ENCODE peak calls at places on chromosomes 12 and 14, in four cellular contexts. A is neural progenitor cell, N is GM23248, U is IMR-90. S is an unnamed sample.

GRCh38 chr12:23585782-23586163 is 363.7 kb downstream of the SOX5 start:
- DNase-seq in A (peak), N (no peak), U (no peak), S (no peak)

GRCh38 chr12:82910246-82910893 is 223.7 kb downstream of the TMTC2 start:
- DNase-seq in A (peak), N (no peak), U (no peak), S (no peak)

GRCh38 chr14:71049435-71050147 is 142.3 kb downstream of the PCNX1 start:
- DNase-seq in A (no peak), N (peak), U (peak), S (peak)

GRCh38 chr12:74334770-74335169 is 202.9 kb upstream of the ATXN7L3B start:
- DNase-seq in A (no peak), N (no peak), U (peak), S (peak)

GRCh38 chr12:45017916-45018315 is 33.0 kb downstream of the DBX2 start:
- DNase-seq in A (no peak), N (no peak), U (no peak), S (no peak)

GRCh38 chr12:31506907-31507306 is 84.0 kb downstream of the DENND5B start:
- DNase-seq in A (peak), N (peak), U (peak), S (peak)

GRCh38 chr14:22417914-22418313 is 171.1 kb downstream of the DAD1 start:
- DNase-seq in A (no peak), N (no peak), U (no peak), S (no peak)

GRCh38 chr12:102059343-102059742 is 2.4 kb downstream of the WASHC3 start:
- DNase-seq in A (no peak), N (peak), U (no peak), S (no peak)

GRCh38 chr12:94266796-94267529 is 118.6 kb downstream of the PLXNC1 start:
- DNase-seq in A (no peak), N (peak), U (peak), S (peak)

GRCh38 chr14:29262979-29263378 is 496.4 kb downstream of the FOXG1 start:
- DNase-seq in A (no peak), N (peak), U (peak), S (no peak)

GRCh38 chr12:123572391-123572790 is 12.0 kb upstream of the TMED2 start:
- DNase-seq in A (no peak), N (no peak), U (no peak), S (no peak)

GRCh38 chr12:53101931-53102781 is 1.1 kb upstream of the SOAT2 start:
- DNase-seq in A (no peak), N (no peak), U (no peak), S (no peak)

GRCh38 chr14:104416383-104416782 is 163.2 kb upstream of the C14orf180 start:
- DNase-seq in A (no peak), N (no peak), U (no peak), S (no peak)

GRCh38 chr12:52050771-52051541 is at the start of gene NR4A1:
- DNase-seq in A (peak), N (peak), U (peak), S (peak)

GRCh38 chr14:37623552-37623951 is 28.1 kb downstream of the TTC6 start:
- DNase-seq in A (no peak), N (peak), U (peak), S (peak)

GRCh38 chr14:44564908-44565307 is 57.8 kb upstream of the FSCB start:
- DNase-seq in A (no peak), N (no peak), U (peak), S (no peak)

GRCh38 chr14:72636871-72637270 is 257.0 kb downstream of the DPF3 start:
- DNase-seq in A (no peak), N (no peak), U (no peak), S (no peak)

GRCh38 chr14:77004711-77005460 is 23.6 kb downstream of the IRF2BPL start:
- DNase-seq in A (no peak), N (peak), U (no peak), S (no peak)

GRCh38 chr12:19191563-19191962 is 62.0 kb downstream of the PLEKHA5 start:
- DNase-seq in A (no peak), N (no peak), U (no peak), S (no peak)

GRCh38 chr12:120688527-120689071 is 1.6 kb downstream of the MLEC start:
- DNase-seq in A (no peak), N (peak), U (no peak), S (peak)

GRCh38 chr14:60760648-60761364 is 26.2 kb downstream of the MNAT1 start:
- DNase-seq in A (no peak), N (no peak), U (no peak), S (no peak)

GRCh38 chr12:49261726-49262125 is 3.2 kb upstream of the TUBA1C start:
- DNase-seq in A (no peak), N (peak), U (peak), S (no peak)

GRCh38 chr12:45189766-45190403 is 26.0 kb upstream of the ANO6 start:
- DNase-seq in A (no peak), N (no peak), U (no peak), S (no peak)

GRCh38 chr12:122646568-122647220 is 56.5 kb downstream of the HCAR2 start:
- DNase-seq in A (no peak), N (peak), U (peak), S (peak)

GRCh38 chr14:106844608-106845285 is 1318.4 kb downstream of the TMEM121 start:
- DNase-seq in A (no peak), N (no peak), U (no peak), S (no peak)

GRCh38 chr12:37548266-37548805 is 768.2 kb upstream of the ALG10B start:
- DNase-seq in A (no peak), N (no peak), U (no peak), S (no peak)

GRCh38 chr14:99630202-99630601 is 14.7 kb upstream of the HHIPL1 start:
- DNase-seq in A (no peak), N (no peak), U (no peak), S (no peak)

GRCh38 chr14:20801726-20802125 is 918 bp downstream of the RNASE1 start:
- DNase-seq in A (no peak), N (no peak), U (no peak), S (no peak)
- H2AFZ ChIP-seq in A (no peak), N (no peak), U (no peak), S (no peak)

DNA sequence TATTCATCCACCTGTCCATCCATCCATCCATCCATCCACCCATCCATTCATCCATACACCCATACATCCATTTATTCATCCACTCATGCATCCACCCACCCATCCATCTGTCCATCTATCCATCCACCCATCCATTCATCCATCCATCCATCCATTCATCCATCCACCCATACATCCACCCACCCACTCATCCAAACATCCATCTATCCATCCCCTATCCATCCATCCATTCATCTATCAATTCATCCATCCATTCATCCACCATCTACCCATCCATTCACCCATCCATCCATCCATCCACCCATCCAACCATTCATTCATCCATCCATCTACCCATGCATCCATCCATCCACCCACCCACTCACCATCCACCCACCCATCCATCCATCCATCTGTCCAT is 142.6 kb upstream of the SFSWAP start:
- DNase-seq in A (no peak), N (no peak), U (no peak), S (no peak)
- H3K9ac ChIP-seq in A (no peak), N (no peak), U (no peak), S (no peak)

GRCh38 chr12:85468356-85469157 is 188.5 kb downstream of the ALX1 start:
- DNase-seq in A (peak), N (peak), U (peak), S (peak)
- H3K4me3 ChIP-seq in A (peak), N (peak), U (peak), S (no peak)

GRCh38 chr14:68177728-68178127 is 358.1 kb downstream of the RAD51B start:
- DNase-seq in A (no peak), N (no peak), U (no peak), S (no peak)
- H2AFZ ChIP-seq in A (no peak), N (no peak), U (no peak), S (no peak)

GRCh38 chr12:56718636-56719035 is 6.5 kb downstream of the NACA start:
- DNase-seq in A (no peak), N (no peak), U (no peak), S (no peak)
- H3K9ac ChIP-seq in A (no peak), N (no peak), U (no peak), S (no peak)

DNA sequence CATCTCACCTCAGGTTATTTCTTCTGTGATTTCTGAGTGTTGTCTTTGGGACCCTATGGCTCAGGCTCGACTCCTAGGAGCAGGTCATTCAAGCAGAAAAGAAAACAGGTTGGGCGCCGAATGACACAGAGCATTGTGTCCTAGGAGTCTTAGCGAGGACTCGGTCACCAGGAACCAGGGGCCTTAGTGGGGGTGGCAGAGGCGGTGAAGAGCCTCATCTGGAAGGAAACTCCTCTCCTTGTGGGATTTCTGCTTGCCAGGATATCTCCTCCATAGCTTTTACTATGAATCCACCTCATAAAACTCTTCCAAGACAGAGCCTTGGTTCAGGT is 630 bp downstream of the PLEKHH1 start:
- DNase-seq in A (peak), N (no peak), U (no peak), S (no peak)
- H3K4me3 ChIP-seq in A (peak), N (peak), U (peak), S (peak)

DNA sequence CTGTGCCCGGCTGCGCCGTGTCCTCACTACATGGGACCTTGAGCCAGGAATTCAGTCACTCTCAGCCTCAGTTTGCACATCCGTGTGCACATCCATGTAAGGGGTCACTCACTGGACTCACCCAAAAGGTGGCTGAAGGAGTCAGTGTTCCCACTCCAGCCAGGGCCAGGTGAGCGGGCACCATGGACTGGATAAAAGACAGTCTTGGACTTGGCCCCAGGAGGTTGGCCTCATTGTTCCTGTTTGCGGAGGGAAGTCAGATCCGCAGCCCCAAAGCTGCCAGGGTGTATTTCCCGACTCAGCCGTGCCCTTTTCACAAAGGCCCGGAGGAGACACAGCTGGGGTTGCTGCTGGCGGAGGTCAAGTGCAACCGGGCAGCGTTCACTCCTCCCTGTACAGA is 170.7 kb upstream of the MYL2 start:
- DNase-seq in A (no peak), N (no peak), U (no peak), S (no peak)
- H2AFZ ChIP-seq in A (no peak), N (no peak), U (no peak), S (no peak)

DNA sequence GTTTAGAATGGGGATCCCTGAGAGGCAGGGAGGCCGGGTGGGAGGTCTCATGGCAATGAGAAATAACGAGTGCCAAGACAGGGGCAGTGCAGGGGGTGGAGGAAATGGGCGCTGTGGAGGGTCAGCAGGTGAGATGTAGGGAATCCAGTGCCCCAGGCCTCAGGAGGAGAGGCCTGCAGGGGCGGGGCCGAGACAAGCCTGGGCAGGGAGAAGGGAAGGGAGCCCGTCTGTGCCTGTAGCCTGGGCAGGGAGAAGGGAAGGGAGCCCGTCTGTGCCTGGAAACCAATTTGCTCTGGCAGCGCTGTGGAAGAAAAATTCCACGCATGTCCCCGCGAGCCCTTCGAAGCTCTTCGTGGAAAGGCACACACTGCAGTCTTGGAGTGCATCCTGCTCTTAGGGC is 10.6 kb upstream of the NCOR2 start:
- DNase-seq in A (no peak), N (no peak), U (no peak), S (no peak)
- H3K9ac ChIP-seq in A (no peak), N (no peak), U (no peak), S (no peak)

DNA sequence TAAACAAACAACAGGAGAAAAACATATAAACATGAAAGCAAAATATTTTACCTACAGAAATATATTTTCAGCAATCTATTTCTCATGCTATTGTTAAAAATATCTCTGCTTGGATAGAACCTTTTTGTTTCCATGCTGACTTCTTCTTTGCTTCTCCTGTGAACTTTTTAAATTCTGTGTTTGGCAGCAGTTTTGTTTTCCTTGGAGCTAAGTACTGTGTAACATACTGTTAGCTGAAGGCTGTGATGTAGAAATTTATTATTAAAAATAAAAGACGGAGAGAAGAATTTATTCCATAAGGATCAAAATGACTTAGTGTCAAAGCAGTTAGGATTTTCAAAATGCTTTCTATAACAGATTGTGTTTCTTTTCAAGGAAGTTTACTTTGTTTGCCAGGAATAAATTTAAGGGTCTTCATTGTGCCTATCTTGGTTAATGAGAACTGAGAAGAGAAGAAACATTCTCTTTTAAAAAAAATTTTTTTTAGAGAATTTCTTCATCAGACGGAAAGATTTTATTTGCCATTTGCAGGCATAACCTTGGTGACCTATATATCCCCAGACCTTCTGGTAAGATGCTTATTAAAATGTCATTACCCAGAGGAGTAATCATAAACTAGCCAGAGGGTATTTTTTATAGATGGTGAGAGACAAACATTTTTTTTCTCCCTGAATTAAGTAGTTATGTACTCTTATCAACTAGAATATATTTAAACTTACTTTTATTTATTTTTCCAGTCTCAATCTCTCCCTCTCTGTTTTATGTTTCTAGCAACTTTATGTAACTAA is 147.2 kb upstream of the SLCO1C1 start:
- DNase-seq in A (no peak), N (peak), U (peak), S (no peak)
- H3K4me3 ChIP-seq in A (no peak), N (no peak), U (no peak), S (no peak)

GRCh38 chr12:57086951-57087688 is 1.8 kb upstream of the NAB2 start:
- DNase-seq in A (peak), N (peak), U (peak), S (peak)

GRCh38 chr12:57085999-57086950 is 2.6 kb upstream of the NAB2 start:
- DNase-seq in A (peak), N (peak), U (peak), S (peak)

GRCh38 chr12:57088442-57089258 is at the start of gene NAB2:
- DNase-seq in A (peak), N (peak), U (peak), S (peak)

GRCh38 chr12:57089259-57090245 is 638 bp downstream of the NAB2 start:
- DNase-seq in A (peak), N (peak), U (peak), S (peak)

DNA sequence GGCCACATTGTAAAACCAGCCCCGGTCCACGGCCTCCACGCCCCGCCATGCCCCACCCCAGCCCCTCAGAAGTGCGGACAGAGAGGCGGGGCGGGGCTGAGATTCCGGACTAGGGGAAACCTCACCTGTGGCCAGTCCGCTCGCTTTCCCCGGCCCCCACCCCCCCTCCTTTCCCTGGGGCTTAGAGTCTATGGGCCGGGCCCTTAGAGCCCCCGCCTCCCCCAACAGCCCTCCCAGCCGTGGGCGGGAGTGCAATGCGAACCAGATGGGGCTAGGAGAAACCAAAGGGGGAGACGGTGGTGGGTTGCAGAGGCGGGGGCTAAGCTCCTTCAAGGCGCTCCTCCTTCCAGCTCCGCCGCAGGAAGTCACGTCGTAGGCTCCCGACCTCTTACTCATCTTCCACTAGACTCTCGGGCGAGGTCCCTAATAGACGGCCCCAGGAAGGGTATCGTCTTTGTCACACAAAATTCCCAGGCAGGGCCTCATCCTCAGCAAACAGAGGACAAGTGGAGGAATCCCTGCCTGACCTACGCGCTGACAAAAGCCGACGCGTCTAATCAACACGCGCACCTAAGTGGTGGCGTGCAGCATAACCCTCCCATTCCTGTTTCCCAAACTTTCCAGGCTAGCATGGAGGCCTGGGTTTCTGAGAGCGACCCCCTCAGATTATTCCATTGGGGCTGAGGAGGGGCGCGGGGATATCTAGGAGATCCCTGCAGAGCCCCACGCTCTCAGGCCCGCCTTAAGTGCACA is 1.0 kb upstream of the NAB2 start:
- DNase-seq in A (peak), N (peak), U (peak), S (peak)
- H2AFZ ChIP-seq in A (peak), N (no peak), U (peak), S (no peak)

S was measured in mesenchymal stem cell.